ENCODE peak calls at places on chromosomes 2 and 18, in four cellular contexts. One of them, this sample, is unnamed.

GRCh38 chr2:23595601-23596251 is 210.7 kb downstream of the KLHL29 start:
- DNase-seq in WERI-Rb-1: no peak
- DNase-seq in occipital lobe: no peak
- DNase-seq in DMS79 treated with DMSO at 0.1 percent for 48 hours: peak; percentile 68
- DNase-seq in this sample: no peak

GRCh38 chr2:236641051-236641450 is 71.4 kb downstream of the ACKR3 start:
- DNase-seq in WERI-Rb-1: peak; percentile 4
- DNase-seq in occipital lobe: no peak
- DNase-seq in DMS79 treated with DMSO at 0.1 percent for 48 hours: no peak
- DNase-seq in this sample: no peak

GRCh38 chr2:23445450-23445868 is 60.5 kb downstream of the KLHL29 start:
- DNase-seq in DMS79 treated with DMSO at 0.1 percent for 48 hours: no peak
- DNase-seq in occipital lobe: no peak
- DNase-seq in WERI-Rb-1: peak; percentile 2
- DNase-seq in this sample: no peak

GRCh38 chr2:216802516-216803265 is 57.2 kb downstream of the TNP1 start:
- DNase-seq in DMS79 treated with DMSO at 0.1 percent for 48 hours: no peak
- DNase-seq in occipital lobe: no peak
- DNase-seq in WERI-Rb-1: no peak
- DNase-seq in this sample: no peak

GRCh38 chr2:95052804-95053535 is 27.5 kb downstream of the MAL start:
- DNase-seq in occipital lobe: no peak
- DNase-seq in WERI-Rb-1: no peak
- DNase-seq in DMS79 treated with DMSO at 0.1 percent for 48 hours: no peak
- DNase-seq in this sample: no peak

GRCh38 chr2:232998666-232998985 is 14.4 kb downstream of the NGEF start:
- DNase-seq in DMS79 treated with DMSO at 0.1 percent for 48 hours: no peak
- DNase-seq in WERI-Rb-1: no peak
- DNase-seq in occipital lobe: no peak
- DNase-seq in this sample: no peak

GRCh38 chr2:5908030-5908429 is 215.8 kb downstream of the SOX11 start:
- DNase-seq in occipital lobe: no peak
- DNase-seq in WERI-Rb-1: no peak
- DNase-seq in DMS79 treated with DMSO at 0.1 percent for 48 hours: no peak
- DNase-seq in this sample: no peak

GRCh38 chr2:14907014-14907612 is 274.6 kb downstream of the LRATD1 start:
- DNase-seq in occipital lobe: no peak
- DNase-seq in DMS79 treated with DMSO at 0.1 percent for 48 hours: no peak
- DNase-seq in WERI-Rb-1: peak; percentile 54
- DNase-seq in this sample: no peak

GRCh38 chr2:239465017-239466001 is 64.5 kb upstream of the HDAC4 start:
- DNase-seq in occipital lobe: peak; percentile 73
- DNase-seq in DMS79 treated with DMSO at 0.1 percent for 48 hours: peak; percentile 64
- DNase-seq in WERI-Rb-1: no peak
- DNase-seq in this sample: no peak

GRCh38 chr18:63681449-63682381 is 20.0 kb upstream of the SERPINB3 start:
- DNase-seq in DMS79 treated with DMSO at 0.1 percent for 48 hours: no peak
- DNase-seq in WERI-Rb-1: no peak
- DNase-seq in occipital lobe: no peak
- DNase-seq in this sample: no peak

GRCh38 chr2:12719400-12720104 is 2.8 kb downstream of the TRIB2 start:
- DNase-seq in DMS79 treated with DMSO at 0.1 percent for 48 hours: no peak
- DNase-seq in WERI-Rb-1: no peak
- DNase-seq in occipital lobe: no peak
- DNase-seq in this sample: no peak

GRCh38 chr18:79608535-79608934 is 71.1 kb upstream of the CTDP1 start:
- DNase-seq in DMS79 treated with DMSO at 0.1 percent for 48 hours: no peak
- DNase-seq in occipital lobe: no peak
- DNase-seq in WERI-Rb-1: peak; percentile 6
- DNase-seq in this sample: peak; percentile 5

GRCh38 chr2:98502556-98503335 is 58.1 kb downstream of the INPP4A start:
- DNase-seq in occipital lobe: no peak
- DNase-seq in DMS79 treated with DMSO at 0.1 percent for 48 hours: no peak
- DNase-seq in WERI-Rb-1: no peak
- DNase-seq in this sample: no peak

GRCh38 chr18:69898241-69898861 is 49.3 kb downstream of the CD226 start:
- DNase-seq in occipital lobe: no peak
- DNase-seq in DMS79 treated with DMSO at 0.1 percent for 48 hours: no peak
- DNase-seq in WERI-Rb-1: no peak
- DNase-seq in this sample: no peak

GRCh38 chr2:231355802-231356473 is 39.6 kb upstream of the B3GNT7 start:
- DNase-seq in occipital lobe: no peak
- DNase-seq in WERI-Rb-1: no peak
- DNase-seq in DMS79 treated with DMSO at 0.1 percent for 48 hours: no peak
- DNase-seq in this sample: no peak

GRCh38 chr18:58202406-58202730 is 158.3 kb downstream of the NEDD4L start:
- DNase-seq in DMS79 treated with DMSO at 0.1 percent for 48 hours: no peak
- DNase-seq in WERI-Rb-1: no peak
- DNase-seq in occipital lobe: peak; percentile 49
- DNase-seq in this sample: no peak

GRCh38 chr2:69225933-69226332 is 161.1 kb downstream of the GFPT1 start:
- DNase-seq in DMS79 treated with DMSO at 0.1 percent for 48 hours: no peak
- DNase-seq in occipital lobe: no peak
- DNase-seq in WERI-Rb-1: no peak
- DNase-seq in this sample: no peak

GRCh38 chr2:119174216-119174992 is 15.9 kb upstream of the C1QL2 start:
- DNase-seq in WERI-Rb-1: peak; percentile 83
- DNase-seq in DMS79 treated with DMSO at 0.1 percent for 48 hours: no peak
- DNase-seq in occipital lobe: no peak
- DNase-seq in this sample: peak; percentile 78

This sample was measured in glutamatergic neuron.